ENCODE peak calls at places on chromosomes 13 and 19, in six cellular contexts. D is NCI-H2081; Z is psoas muscle; S is stimulated activated CD4-positive, alpha-beta T cell treated with anti-CD3 and anti-CD28 coated beads, Interleukin-1b, Interleukin-23, amount 100 ng/mL, for 24 hours; O is occipital lobe; K is NCI-H1105. L is an unnamed sample.
A peak's percentile ranks its signal among the peaks of the same experiment; 100 is the strongest.

GRCh38 chr19:40724315-40724714 is 7.4 kb downstream of the ITPKC start:
- DNase-seq in Z (no peak), O (no peak), D (no peak), K (no peak), S (no peak), L (no peak)

GRCh38 chr19:6260376-6260775 is 19.4 kb downstream of the MLLT1 start:
- DNase-seq in Z (no peak), O (no peak), D (no peak), S (no peak), K (no peak), L (no peak)

GRCh38 chr13:46124531-46124966 is 19.7 kb upstream of the CPB2 start:
- DNase-seq in Z (no peak), S (no peak), D (no peak), O (no peak), K (no peak), L (peak; percentile 51)

GRCh38 chr13:26896986-26897668 is 136.5 kb upstream of the GPR12 start:
- DNase-seq in D (no peak), S (no peak), O (no peak), K (no peak), Z (no peak), L (no peak)

GRCh38 chr13:48448963-48449614 is 36.2 kb upstream of the LPAR6 start:
- DNase-seq in S (no peak), O (no peak), K (no peak), D (no peak), Z (no peak), L (no peak)

GRCh38 chr13:27403252-27403678 is 21.2 kb upstream of the GTF3A start:
- DNase-seq in O (no peak), S (no peak), K (no peak), D (no peak), Z (no peak), L (no peak)

GRCh38 chr13:49935171-49936084 is 712 bp downstream of the SPRYD7 start:
- DNase-seq in K (no peak), D (peak; percentile 12), O (peak; percentile 60), Z (peak; percentile 57), S (peak; percentile 7), L (no peak)

GRCh38 chr19:46579286-46579944 is 21.7 kb upstream of the CALM3 start:
- DNase-seq in K (peak; percentile 21), S (peak; percentile 21), O (no peak), D (no peak), Z (no peak), L (no peak)

GRCh38 chr13:99859178-99860177 is 112.1 kb downstream of the ZIC5 start:
- DNase-seq in D (peak; percentile 19), O (no peak), K (no peak), Z (no peak), S (peak; percentile 30), L (peak; percentile 41)

GRCh38 chr13:59950201-59950730 is 213.5 kb downstream of the DIAPH3 start:
- DNase-seq in D (no peak), S (no peak), O (no peak), Z (no peak), K (no peak), L (no peak)

GRCh38 chr19:47186337-47187022 is 44.5 kb downstream of the BBC3 start:
- DNase-seq in K (no peak), Z (no peak), D (no peak), O (no peak), S (peak; percentile 51), L (no peak)

GRCh38 chr19:47581605-47582319 is 8.8 kb upstream of the ZNF541 start:
- DNase-seq in Z (no peak), O (no peak), D (no peak), K (no peak), S (no peak), L (peak; percentile 78)

GRCh38 chr13:41025518-41025917 is 6.4 kb upstream of the ELF1 start:
- DNase-seq in Z (no peak), K (no peak), S (no peak), O (no peak), D (no peak), L (no peak)

GRCh38 chr13:100608906-100609305 is 20.3 kb upstream of the GGACT start:
- DNase-seq in O (no peak), K (no peak), D (no peak), S (no peak), Z (no peak), L (no peak)

GRCh38 chr13:32253911-32254399 is 61.2 kb downstream of the ZAR1L start:
- DNase-seq in K (no peak), D (no peak), Z (no peak), S (no peak), O (no peak), L (no peak)

GRCh38 chr19:42249769-42250168 is 5.2 kb downstream of the ERF start:
- DNase-seq in K (no peak), D (no peak), O (no peak), Z (no peak), S (no peak), L (no peak)

GRCh38 chr13:49098198-49098597 is 121.9 kb upstream of the MLNR start:
- DNase-seq in D (no peak), O (no peak), S (no peak), K (no peak), Z (no peak), L (no peak)

GRCh38 chr19:21460686-21461085 is 44.7 kb upstream of the ZNF429 start:
- DNase-seq in Z (no peak), D (no peak), O (no peak), K (no peak), S (no peak), L (no peak)

GRCh38 chr13:44680746-44681355 is 104.7 kb upstream of the TSC22D1 start:
- DNase-seq in S (no peak), D (no peak), Z (no peak), O (no peak), K (no peak), L (no peak)